ENCODE peak calls at places on chromosomes 6 and 20, in seven cellular contexts. I is glutamatergic neuron; Z is IMR-90; E is stimulated activated naive CD4-positive, alpha-beta T cell; R is mucosa of gallbladder; H is lung; O is Karpas-422. J is an unnamed sample.

GRCh38 chr6:169157474-169158181 is 96.0 kb downstream of the THBS2 start:
- DNase-seq in H (no peak), E (no peak), I (no peak), O (no peak), R (no peak), Z (no peak), J (peak)

GRCh38 chr6:150334790-150335783 is 33.7 kb upstream of the IYD start:
- DNase-seq in Z (peak), I (peak), E (no peak), H (peak), R (peak), O (peak), J (peak)

GRCh38 chr6:65055545-65055944 is 651.5 kb downstream of the EYS start:
- DNase-seq in E (no peak), O (no peak), I (no peak), R (no peak), Z (no peak), H (no peak), J (no peak)

GRCh38 chr6:134420638-134421181 is 102.8 kb upstream of the SGK1 start:
- DNase-seq in Z (peak), I (no peak), H (no peak), E (no peak), R (no peak), O (no peak), J (no peak)

GRCh38 chr6:80690611-80691090 is 584.2 kb downstream of the BCKDHB start:
- DNase-seq in E (no peak), O (no peak), Z (peak), R (no peak), I (no peak), H (no peak), J (no peak)

GRCh38 chr6:46954819-46955520 is 33.2 kb upstream of the ADGRF5 start:
- DNase-seq in Z (no peak), R (no peak), O (no peak), I (no peak), H (peak), E (no peak), J (peak)

GRCh38 chr6:112437053-112437452 is 89.9 kb downstream of the RFPL4B start:
- DNase-seq in I (no peak), E (no peak), R (no peak), H (no peak), O (no peak), Z (no peak), J (no peak)

GRCh38 chr6:3456794-3457709 is at the start of gene SLC22A23:
- DNase-seq in I (peak), R (peak), Z (no peak), E (peak), O (peak), H (peak), J (peak)

GRCh38 chr6:100138346-100139022 is 144.5 kb upstream of the MCHR2 start:
- DNase-seq in E (no peak), Z (no peak), H (no peak), O (no peak), I (no peak), R (no peak), J (no peak)

GRCh38 chr6:164928366-164929154 is 380.8 kb downstream of the C6orf118 start:
- DNase-seq in O (no peak), H (no peak), I (peak), R (no peak), Z (no peak), E (no peak), J (no peak)

GRCh38 chr6:132648356-132648755 is 10.6 kb downstream of the TAAR1 start:
- DNase-seq in I (no peak), R (no peak), Z (peak), H (no peak), O (no peak), E (no peak), J (no peak)

GRCh38 chr6:111795558-111795957 is 77.7 kb downstream of the FYN start:
- DNase-seq in I (no peak), H (no peak), Z (no peak), O (no peak), R (no peak), E (no peak), J (no peak)

GRCh38 chr6:153125032-153125431 is 6.0 kb downstream of the RGS17 start:
- DNase-seq in O (no peak), Z (no peak), R (no peak), E (no peak), I (no peak), H (no peak), J (no peak)

GRCh38 chr6:4788482-4788881 is 12.3 kb downstream of the CDYL start:
- DNase-seq in I (no peak), O (no peak), E (no peak), H (no peak), Z (no peak), R (no peak), J (no peak)

GRCh38 chr20:62761058-62761758 is 35.1 kb upstream of the MRGBP start:
- DNase-seq in O (no peak), R (no peak), E (no peak), Z (no peak), H (no peak), I (peak), J (no peak)

GRCh38 chr6:117167520-117168271 is 97.7 kb upstream of the VGLL2 start:
- DNase-seq in I (no peak), Z (peak), E (no peak), H (no peak), O (no peak), R (no peak), J (no peak)

GRCh38 chr6:19697744-19698290 is 139.4 kb upstream of the ID4 start:
- DNase-seq in O (no peak), I (no peak), E (no peak), R (no peak), H (no peak), Z (peak), J (no peak)

GRCh38 chr6:118468682-118469465 is 79.2 kb upstream of the PLN start:
- DNase-seq in H (no peak), O (no peak), I (no peak), Z (peak), E (no peak), R (peak), J (no peak)

GRCh38 chr6:27267865-27268444 is 20.5 kb downstream of the PRSS16 start:
- DNase-seq in R (no peak), I (peak), H (no peak), Z (no peak), E (no peak), O (no peak), J (no peak)

GRCh38 chr6:147742445-147742844 is 234.0 kb downstream of the SAMD5 start:
- DNase-seq in I (no peak), H (no peak), Z (no peak), O (no peak), E (no peak), R (no peak), J (no peak)

GRCh38 chr6:107554326-107554725 is 64.4 kb downstream of the SOBP start:
- DNase-seq in E (no peak), O (no peak), H (no peak), Z (no peak), I (no peak), R (no peak), J (no peak)

GRCh38 chr20:6178537-6178936 is 55.7 kb upstream of the FERMT1 start:
- DNase-seq in H (no peak), E (no peak), I (no peak), Z (peak), O (peak), R (no peak), J (no peak)

GRCh38 chr20:61923371-61924166 is 142.1 kb downstream of the TAF4 start:
- DNase-seq in H (no peak), O (no peak), I (peak), R (no peak), E (no peak), Z (no peak), J (no peak)

J was measured in ureter.